ENCODE peak calls at places on chromosomes 13 and 19, in five cellular contexts. One of them, this sample, is unnamed.

GRCh38 chr13:22454586-22454985 is 726.2 kb upstream of the SGCG start:
- DNase-seq in stomach: no peak
- DNase-seq in mucosa of descending colon: no peak
- DNase-seq in AG04449: no peak
- DNase-seq in choroid plexus epithelial cell: no peak
- DNase-seq in this sample: no peak

GRCh38 chr19:28885965-28886364 is 327.0 kb downstream of the UQCRFS1 start:
- DNase-seq in mucosa of descending colon: no peak
- DNase-seq in stomach: no peak
- DNase-seq in AG04449: no peak
- DNase-seq in choroid plexus epithelial cell: no peak
- DNase-seq in this sample: no peak

GRCh38 chr19:41299755-41300089 is 10.2 kb upstream of the CCDC97 start:
- DNase-seq in AG04449: no peak
- DNase-seq in stomach: peak
- DNase-seq in choroid plexus epithelial cell: peak
- DNase-seq in mucosa of descending colon: no peak
- DNase-seq in this sample: no peak

GRCh38 chr13:114161028-114161556 is 18.0 kb upstream of the CFAP97D2 start:
- DNase-seq in stomach: no peak
- DNase-seq in choroid plexus epithelial cell: no peak
- DNase-seq in mucosa of descending colon: peak
- DNase-seq in AG04449: no peak
- DNase-seq in this sample: no peak

GRCh38 chr13:95497307-95497943 is 55.1 kb upstream of the CLDN10 start:
- DNase-seq in stomach: no peak
- DNase-seq in choroid plexus epithelial cell: no peak
- DNase-seq in mucosa of descending colon: no peak
- DNase-seq in AG04449: no peak
- DNase-seq in this sample: no peak

GRCh38 chr19:17339088-17339741 is 1.9 kb downstream of the GTPBP3 start:
- DNase-seq in AG04449: no peak
- DNase-seq in stomach: no peak
- DNase-seq in mucosa of descending colon: peak
- DNase-seq in choroid plexus epithelial cell: no peak
- DNase-seq in this sample: no peak

GRCh38 chr13:49802410-49802809 is 9.9 kb upstream of the KPNA3 start:
- DNase-seq in AG04449: no peak
- DNase-seq in stomach: no peak
- DNase-seq in mucosa of descending colon: no peak
- DNase-seq in choroid plexus epithelial cell: no peak
- DNase-seq in this sample: no peak

GRCh38 chr13:95176611-95177259 is 124.5 kb downstream of the ABCC4 start:
- DNase-seq in stomach: no peak
- DNase-seq in mucosa of descending colon: no peak
- DNase-seq in AG04449: no peak
- DNase-seq in choroid plexus epithelial cell: peak
- DNase-seq in this sample: no peak

GRCh38 chr19:5891938-5892771 is 11.4 kb downstream of the NDUFA11 start:
- DNase-seq in choroid plexus epithelial cell: peak
- DNase-seq in mucosa of descending colon: no peak
- DNase-seq in AG04449: no peak
- DNase-seq in stomach: peak
- DNase-seq in this sample: no peak

GRCh38 chr19:16419671-16420394 is 51.9 kb downstream of the EPS15L1 start:
- DNase-seq in stomach: no peak
- DNase-seq in AG04449: no peak
- DNase-seq in mucosa of descending colon: no peak
- DNase-seq in choroid plexus epithelial cell: no peak
- DNase-seq in this sample: no peak

GRCh38 chr13:71699342-71699741 is 167.7 kb downstream of the DACH1 start:
- DNase-seq in choroid plexus epithelial cell: no peak
- DNase-seq in AG04449: no peak
- DNase-seq in stomach: no peak
- DNase-seq in mucosa of descending colon: no peak
- DNase-seq in this sample: no peak

GRCh38 chr19:45507864-45508680 is 793 bp downstream of the VASP start:
- DNase-seq in stomach: peak
- DNase-seq in choroid plexus epithelial cell: no peak
- DNase-seq in AG04449: no peak
- DNase-seq in mucosa of descending colon: peak
- DNase-seq in this sample: peak

GRCh38 chr13:23319915-23320224 is 113.6 kb downstream of the SACS start:
- DNase-seq in mucosa of descending colon: no peak
- DNase-seq in stomach: no peak
- DNase-seq in choroid plexus epithelial cell: no peak
- DNase-seq in AG04449: no peak
- DNase-seq in this sample: no peak

GRCh38 chr13:98279473-98280175 is 102.6 kb upstream of the RNF113B start:
- DNase-seq in AG04449: no peak
- DNase-seq in mucosa of descending colon: no peak
- DNase-seq in choroid plexus epithelial cell: no peak
- DNase-seq in stomach: no peak
- DNase-seq in this sample: no peak

GRCh38 chr13:51767100-51767499 is 36.9 kb downstream of the DHRS12 start:
- DNase-seq in mucosa of descending colon: no peak
- DNase-seq in choroid plexus epithelial cell: no peak
- DNase-seq in stomach: no peak
- DNase-seq in AG04449: no peak
- DNase-seq in this sample: no peak

GRCh38 chr19:32296694-32297093 is 48.7 kb upstream of the ZNF507 start:
- DNase-seq in AG04449: no peak
- DNase-seq in mucosa of descending colon: no peak
- DNase-seq in stomach: no peak
- DNase-seq in choroid plexus epithelial cell: peak
- DNase-seq in this sample: no peak

GRCh38 chr19:13902993-13903555 is 2.8 kb downstream of the BRME1 start:
- DNase-seq in AG04449: no peak
- DNase-seq in stomach: no peak
- DNase-seq in choroid plexus epithelial cell: peak
- DNase-seq in mucosa of descending colon: no peak
- DNase-seq in this sample: no peak
- TF ChIP-seq CTCF in AG04449: peak
- TF ChIP-seq CTCF in stomach: no peak
- TF ChIP-seq CTCF in choroid plexus epithelial cell: peak
- TF ChIP-seq CTCF in mucosa of descending colon: no peak
- TF ChIP-seq CTCF in this sample: no peak

GRCh38 chr19:347946-348861 is 3.6 kb upstream of the MIER2 start:
- DNase-seq in choroid plexus epithelial cell: no peak
- DNase-seq in AG04449: no peak
- DNase-seq in mucosa of descending colon: no peak
- DNase-seq in stomach: no peak
- DNase-seq in this sample: no peak
- TF ChIP-seq CTCF in choroid plexus epithelial cell: peak
- TF ChIP-seq CTCF in AG04449: no peak
- TF ChIP-seq CTCF in mucosa of descending colon: no peak
- TF ChIP-seq CTCF in stomach: no peak
- TF ChIP-seq CTCF in this sample: no peak

DNA sequence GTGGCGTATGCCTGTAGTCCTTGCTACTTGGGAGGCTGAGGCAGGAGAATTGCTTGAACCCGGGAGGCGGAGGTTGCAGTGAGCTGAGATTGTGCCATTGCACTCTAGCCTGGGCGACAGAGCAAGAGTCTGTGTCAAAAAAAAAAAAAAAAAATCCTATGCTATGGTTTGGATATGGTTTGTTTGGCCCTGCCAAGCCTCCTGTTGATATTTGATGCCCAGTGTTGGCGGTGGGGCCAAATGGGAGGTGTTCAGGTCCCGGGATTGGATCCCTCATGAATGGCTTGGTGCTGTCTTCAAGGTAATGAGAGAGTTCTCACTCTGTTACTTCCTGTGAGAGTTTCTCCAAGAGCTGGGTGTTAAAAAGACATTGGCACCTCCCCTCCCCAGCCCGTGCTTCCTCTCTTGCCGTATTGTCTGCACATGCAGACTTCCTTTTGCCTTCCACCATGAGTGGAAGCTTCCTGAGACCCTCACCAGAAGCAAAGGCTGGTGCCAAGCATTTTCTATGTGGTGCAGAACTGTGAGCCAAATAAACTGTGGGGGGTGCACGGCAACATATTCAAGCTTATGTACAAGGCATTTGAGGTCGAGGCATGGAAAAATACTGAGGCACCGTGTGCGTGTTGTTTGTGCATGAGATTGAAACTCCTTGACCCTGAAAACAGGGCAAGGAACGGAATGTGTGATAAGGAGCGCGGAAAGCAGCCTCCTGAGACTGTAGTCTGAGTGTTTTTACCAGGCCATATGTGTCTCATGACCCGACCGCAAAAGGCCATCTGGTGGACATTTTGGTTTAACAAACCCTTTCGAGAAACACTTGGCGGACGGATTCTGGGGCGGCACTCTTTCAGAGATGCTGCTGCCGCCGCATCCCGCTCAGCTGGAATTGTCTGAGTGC is 7.3 kb downstream of the SIGLEC9 start:
- DNase-seq in AG04449: no peak
- DNase-seq in mucosa of descending colon: peak
- DNase-seq in choroid plexus epithelial cell: peak
- DNase-seq in stomach: peak
- DNase-seq in this sample: no peak
- TF ChIP-seq CTCF in AG04449: no peak
- TF ChIP-seq CTCF in mucosa of descending colon: no peak
- TF ChIP-seq CTCF in choroid plexus epithelial cell: peak
- TF ChIP-seq CTCF in stomach: no peak
- TF ChIP-seq CTCF in this sample: no peak

GRCh38 chr19:37114001-37114400 is 35.8 kb downstream of the ZNF420 start:
- DNase-seq in choroid plexus epithelial cell: no peak
- DNase-seq in mucosa of descending colon: no peak
- DNase-seq in AG04449: no peak
- DNase-seq in stomach: no peak
- DNase-seq in this sample: no peak
- TF ChIP-seq CTCF in choroid plexus epithelial cell: peak
- TF ChIP-seq CTCF in mucosa of descending colon: no peak
- TF ChIP-seq CTCF in AG04449: no peak
- TF ChIP-seq CTCF in stomach: no peak
- TF ChIP-seq CTCF in this sample: no peak

This sample was measured in activated B cell treated with CpG ODN at 0.5 μM for 24 hours.